ENCODE peak calls at places on chromosome 22, in ten cellular contexts. C, H, K, T, X, G, Y, D, A and M are unnamed samples.

GRCh38 chr22:49815641-49816071 is 12.0 kb downstream of the BRD1 start:
- DNase-seq in X (no peak), H (no peak), D (peak; percentile 37), G (no peak), C (no peak), T (peak; percentile 14), A (no peak), K (no peak), Y (peak; percentile 70), M (no peak)

GRCh38 chr22:42926768-42927167 is 69.7 kb upstream of the ARFGAP3 start:
- DNase-seq in C (no peak), H (no peak), T (no peak), Y (no peak), D (no peak), A (no peak), K (no peak), G (no peak), X (no peak), M (no peak)

GRCh38 chr22:48378673-48379072 is 1449.0 kb downstream of the BRD1 start:
- DNase-seq in D (no peak), A (no peak), X (no peak), H (no peak), G (no peak), T (no peak), K (no peak), C (no peak), Y (no peak), M (no peak)

GRCh38 chr22:30422481-30423295 is 2.9 kb upstream of the MTFP1 start:
- DNase-seq in T (no peak), X (peak; percentile 91), H (no peak), D (peak; percentile 66), A (peak; percentile 73), K (peak; percentile 76), C (peak; percentile 92), G (peak; percentile 39), Y (peak; percentile 94), M (no peak)

GRCh38 chr22:45671051-45671782 is 417 bp upstream of the ATXN10 start:
- DNase-seq in T (no peak), Y (no peak), C (no peak), D (no peak), K (no peak), A (no peak), X (no peak), H (no peak), G (no peak), M (peak; percentile 38)

GRCh38 chr22:50267591-50268390 is 2.4 kb downstream of the MAPK11 start:
- DNase-seq in T (peak; percentile 59), X (peak; percentile 52), D (peak; percentile 76), A (peak; percentile 63), H (peak; percentile 78), Y (no peak), C (peak; percentile 41), G (peak; percentile 63), K (no peak), M (peak; percentile 66)

GRCh38 chr22:30325724-30326703 is 727 bp downstream of the TBC1D10A start:
- DNase-seq in H (peak; percentile 51), C (no peak), Y (no peak), A (no peak), X (no peak), G (peak; percentile 37), T (peak; percentile 57), K (no peak), D (no peak), M (no peak)

GRCh38 chr22:41913842-41914534 is 886 bp downstream of the SHISA8 start:
- DNase-seq in H (no peak), Y (no peak), A (no peak), G (no peak), D (no peak), T (no peak), X (no peak), K (no peak), C (no peak), M (peak; percentile 14)

GRCh38 chr22:23282089-23282501 is 101.8 kb downstream of the BCR start:
- DNase-seq in T (no peak), A (peak; percentile 89), G (no peak), K (no peak), D (peak; percentile 91), X (peak; percentile 70), Y (peak; percentile 91), H (no peak), C (peak; percentile 66), M (no peak)

GRCh38 chr22:41535244-41535643 is 9.0 kb downstream of the POLR3H start:
- DNase-seq in X (no peak), A (no peak), Y (peak; percentile 37), K (no peak), G (peak; percentile 46), D (no peak), H (no peak), C (no peak), T (no peak), M (no peak)

GRCh38 chr22:24424001-24424900 is 3.1 kb upstream of the ADORA2A start:
- DNase-seq in Y (no peak), X (no peak), A (no peak), G (peak; percentile 47), K (no peak), D (peak; percentile 62), H (peak; percentile 48), C (no peak), T (peak; percentile 51), M (no peak)

GRCh38 chr22:24398409-24398808 is 29.0 kb upstream of the ADORA2A start:
- DNase-seq in Y (no peak), G (no peak), D (no peak), C (no peak), X (no peak), H (no peak), K (no peak), T (no peak), A (no peak), M (no peak)

DNA sequence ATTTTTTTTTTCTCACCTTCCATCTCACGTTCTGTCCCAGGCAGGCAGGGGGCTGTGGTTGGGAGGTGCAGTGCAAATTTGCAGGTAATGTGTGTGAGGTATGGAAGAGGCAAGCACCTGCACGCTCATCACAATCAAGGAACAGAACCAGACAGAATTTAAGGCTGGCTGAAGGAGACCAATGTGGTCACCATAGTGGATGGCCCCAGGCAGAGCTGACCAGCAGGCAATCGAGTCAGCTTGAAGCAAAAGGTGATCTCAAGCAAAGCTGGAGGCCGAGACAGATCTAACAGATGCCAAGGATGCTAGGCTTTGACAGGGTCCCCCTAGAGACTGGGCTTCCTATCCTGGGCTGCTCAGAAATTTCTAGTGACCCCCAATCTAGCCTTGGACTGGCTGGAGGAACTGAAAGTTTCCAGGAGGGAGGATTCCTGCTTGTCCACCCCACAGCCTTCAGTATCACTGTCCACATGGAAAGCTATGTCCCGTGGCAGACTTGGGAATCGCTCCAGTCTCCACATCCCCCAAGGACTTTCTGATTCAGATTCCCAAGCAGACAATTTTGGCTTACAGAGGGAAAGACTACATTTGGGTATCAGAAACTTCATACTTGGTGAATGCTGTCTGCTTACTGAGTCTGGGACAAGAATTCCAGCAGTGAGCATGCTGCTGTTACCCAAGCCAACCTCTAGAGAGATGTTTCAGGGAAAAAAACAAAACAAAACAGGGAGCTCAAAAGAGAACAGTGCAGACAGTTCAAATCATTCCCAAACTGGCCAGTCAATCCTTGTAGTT is 9.0 kb upstream of the MICAL3 start:
- DNase-seq in X (peak; percentile 37), C (no peak), Y (peak; percentile 17), H (no peak), D (no peak), A (no peak), G (no peak), T (no peak), K (no peak), M (no peak)
- TF ChIP-seq CTCF in X (peak; percentile 13), C (peak; percentile 23), Y (no peak), H (no peak), D (no peak), A (no peak), G (no peak), T (no peak), K (peak; percentile 7), M (no peak)

DNA sequence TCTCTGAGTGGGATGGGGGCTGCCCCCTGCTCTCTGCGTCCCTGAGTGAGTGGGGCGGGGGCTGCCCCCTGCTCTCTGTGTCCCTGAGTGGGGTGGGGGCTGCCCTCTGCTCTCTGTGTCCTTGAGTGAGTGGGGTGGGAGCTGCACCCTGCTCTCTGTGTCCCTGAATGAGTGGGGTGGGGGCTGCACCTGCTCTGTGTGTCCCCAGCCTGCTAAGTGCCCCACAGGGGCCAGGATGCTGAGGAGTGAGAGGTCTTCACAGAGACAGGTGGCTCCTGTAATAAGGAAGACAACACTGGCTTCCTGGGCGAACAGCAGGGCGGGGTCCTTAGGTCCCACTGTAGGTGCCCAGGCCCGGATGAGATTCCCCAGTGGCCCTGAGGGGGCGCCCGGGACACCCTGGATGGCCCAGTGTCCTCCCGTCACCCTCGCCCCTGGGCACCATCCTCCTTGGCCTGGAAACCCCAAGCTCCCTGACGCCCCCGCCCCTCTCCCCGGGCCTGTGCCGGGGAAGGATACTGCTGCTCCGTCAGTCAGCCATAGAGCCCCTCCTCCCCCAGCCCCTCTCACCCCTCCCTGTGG is 3.8 kb upstream of the CCDC188 start:
- DNase-seq in H (no peak), K (no peak), A (no peak), C (no peak), G (peak; percentile 43), D (no peak), Y (no peak), T (no peak), X (no peak), M (no peak)
- TF ChIP-seq CTCF in H (no peak), K (no peak), A (no peak), C (no peak), G (peak; percentile 12), D (no peak), Y (no peak), T (no peak), X (no peak), M (no peak)

GRCh38 chr22:46956498-46957215 is 194.2 kb downstream of the TBC1D22A start:
- DNase-seq in X (no peak), C (no peak), A (no peak), Y (no peak), G (no peak), D (no peak), H (no peak), T (no peak), K (no peak), M (no peak)
- TF ChIP-seq CTCF in X (no peak), C (no peak), A (no peak), Y (no peak), G (no peak), D (no peak), H (no peak), T (no peak), K (no peak), M (no peak)

GRCh38 chr22:29268511-29269229 is 602 bp downstream of the EWSR1 start:
- DNase-seq in H (no peak), C (peak; percentile 78), T (peak; percentile 69), X (peak; percentile 77), G (peak; percentile 73), Y (peak; percentile 31), K (no peak), D (peak; percentile 75), A (peak; percentile 61), M (peak; percentile 54)

GRCh38 chr22:29269230-29269604 is 1.1 kb downstream of the EWSR1 start:
- DNase-seq in G (no peak), D (no peak), A (no peak), C (no peak), T (peak; percentile 23), H (no peak), Y (no peak), K (no peak), X (no peak), M (no peak)

GRCh38 chr22:29267462-29267857 is 321 bp downstream of the RHBDD3 start:
- DNase-seq in C (no peak), Y (no peak), D (no peak), T (no peak), X (no peak), A (no peak), H (no peak), K (no peak), G (no peak), M (no peak)

GRCh38 chr22:29266564-29267461 is 968 bp downstream of the RHBDD3 start:
- DNase-seq in T (peak; percentile 22), Y (no peak), C (no peak), H (no peak), D (no peak), A (no peak), K (no peak), X (peak; percentile 28), G (no peak), M (no peak)

GRCh38 chr22:29267858-29268510 is at the start of the genes EWSR1 and RHBDD3:
- DNase-seq in D (peak; percentile 97), T (peak; percentile 98), Y (peak; percentile 88), G (peak; percentile 97), H (peak; percentile 95), C (peak; percentile 98), X (peak; percentile 98), K (peak; percentile 84), A (peak; percentile 95), M (peak; percentile 97)
- TF ChIP-seq CTCF in D (no peak), T (no peak), Y (no peak), G (no peak), H (no peak), C (no peak), X (no peak), K (no peak), A (peak; percentile 0), M (no peak)